ENCODE peak calls at places on chromosomes 11 and 22, in five cellular contexts. D is GM12878, E is K562, I is HCT116, Z is HepG2. R is an unnamed sample.

GRCh38 chr11:33704240-33705002 is 3.8 kb upstream of the C11orf91 start:
- DNase-seq in D (no peak), E (peak), I (no peak), Z (no peak), R (peak)

GRCh38 chr11:73866586-73866996 is 10.1 kb downstream of the COA4 start:
- DNase-seq in D (no peak), E (no peak), I (peak), Z (peak), R (no peak)

GRCh38 chr22:42396621-42397331 is 35.4 kb downstream of the NFAM1 start:
- DNase-seq in D (no peak), E (no peak), I (peak), Z (no peak), R (no peak)

GRCh38 chr22:39508393-39508792 is 6.3 kb downstream of the MIEF1 start:
- DNase-seq in D (no peak), E (no peak), I (no peak), Z (no peak), R (no peak)

GRCh38 chr11:21933095-21933494 is 259.8 kb upstream of the ANO5 start:
- DNase-seq in D (no peak), E (no peak), I (no peak), Z (no peak), R (no peak)

GRCh38 chr11:72013765-72014711 is 15.3 kb downstream of the IL18BP start:
- DNase-seq in D (no peak), E (no peak), I (no peak), Z (no peak), R (no peak)

GRCh38 chr11:107385361-107385982 is 72.2 kb downstream of the CWF19L2 start:
- DNase-seq in D (no peak), E (no peak), I (peak), Z (peak), R (peak)

GRCh38 chr11:120610101-120610500 is 98.6 kb downstream of the GRIK4 start:
- DNase-seq in D (no peak), E (no peak), I (no peak), Z (no peak), R (no peak)

GRCh38 chr11:61949169-61950034 is 749 bp upstream of the BEST1 start:
- DNase-seq in D (no peak), E (peak), I (peak), Z (peak), R (peak)

GRCh38 chr11:61964941-61965282 is 2.5 kb downstream of the FTH1 start:
- DNase-seq in D (no peak), E (no peak), I (no peak), Z (no peak), R (no peak)

GRCh38 chr22:46660604-46661201 is 40.5 kb downstream of the GRAMD4 start:
- DNase-seq in D (no peak), E (no peak), I (no peak), Z (peak), R (no peak)

GRCh38 chr22:48895831-48896765 is 931.6 kb downstream of the BRD1 start:
- DNase-seq in D (no peak), E (no peak), I (no peak), Z (no peak), R (no peak)

GRCh38 chr11:37450613-37451012 is 852.6 kb upstream of the RAG2 start:
- DNase-seq in D (no peak), E (no peak), I (no peak), Z (no peak), R (no peak)

GRCh38 chr11:126459691-126460404 is 104.4 kb downstream of the ST3GAL4 start:
- DNase-seq in D (no peak), E (no peak), I (no peak), Z (no peak), R (no peak)

GRCh38 chr22:23898006-23898974 is 4.1 kb downstream of the MIF start:
- DNase-seq in D (no peak), E (no peak), I (no peak), Z (no peak), R (no peak)
- TF ChIP-seq JUND in D (no peak), E (no peak), I (no peak), Z (no peak), R (no peak)

GRCh38 chr11:3122775-3123201 is 42.3 kb downstream of the OSBPL5 start:
- DNase-seq in D (no peak), E (no peak), I (no peak), Z (no peak), R (no peak)
- TF ChIP-seq JUND in D (no peak), E (no peak), I (no peak), Z (no peak), R (no peak)

GRCh38 chr11:110735431-110736157 is 23.4 kb upstream of the ARHGAP20 start:
- DNase-seq in D (no peak), E (no peak), I (no peak), Z (no peak), R (no peak)

GRCh38 chr11:110734790-110735189 is 22.6 kb upstream of the ARHGAP20 start:
- DNase-seq in D (no peak), E (no peak), I (no peak), Z (no peak), R (no peak)

GRCh38 chr11:110738641-110739040 is 26.4 kb upstream of the ARHGAP20 start:
- DNase-seq in D (no peak), E (no peak), I (no peak), Z (no peak), R (peak)

GRCh38 chr11:110736158-110736553 is 23.9 kb upstream of the ARHGAP20 start:
- DNase-seq in D (no peak), E (no peak), I (no peak), Z (no peak), R (no peak)

GRCh38 chr11:110737591-110737990 is 25.4 kb upstream of the ARHGAP20 start:
- DNase-seq in D (no peak), E (no peak), I (no peak), Z (no peak), R (no peak)
- TF ChIP-seq JUND in D (no peak), E (no peak), I (no peak), Z (no peak), R (no peak)

DNA sequence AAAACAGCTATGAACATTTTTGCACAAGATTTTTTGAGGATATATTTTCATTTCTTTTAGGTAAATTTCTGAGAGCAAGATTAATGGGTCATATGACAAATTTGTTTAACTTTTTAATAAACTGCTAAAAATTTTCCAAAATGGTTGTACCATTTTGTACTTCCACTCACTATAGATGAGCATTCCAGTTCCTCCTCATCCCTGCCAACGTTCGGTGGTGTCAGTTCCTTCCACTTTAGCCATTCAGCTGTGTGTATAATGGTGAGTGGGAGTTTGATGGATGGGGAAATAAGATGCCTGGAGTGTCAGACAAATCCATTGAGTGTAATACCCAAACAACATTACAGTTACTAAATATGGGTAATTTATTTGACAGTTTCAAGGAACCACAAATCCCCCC is 49.7 kb downstream of the MIAT start:
- DNase-seq in D (no peak), E (no peak), I (no peak), Z (no peak), R (no peak)
- TF ChIP-seq JUND in D (no peak), E (no peak), I (no peak), Z (no peak), R (no peak)

GRCh38 chr11:9568161-9568853 is 5.2 kb upstream of the WEE1 start:
- DNase-seq in D (no peak), E (no peak), I (no peak), Z (no peak), R (no peak)
- TF ChIP-seq JUND in D (no peak), E (no peak), I (no peak), Z (no peak), R (no peak)

GRCh38 chr11:24386551-24387404 is 110.1 kb upstream of the LUZP2 start:
- DNase-seq in D (no peak), E (no peak), I (no peak), Z (peak), R (peak)
- TF ChIP-seq JUND in D (no peak), E (no peak), I (no peak), Z (no peak), R (no peak)

GRCh38 chr11:8674859-8675258 is 7.6 kb downstream of the TRIM66 start:
- DNase-seq in D (no peak), E (no peak), I (no peak), Z (no peak), R (no peak)

GRCh38 chr11:8671651-8672062 is 10.8 kb downstream of the TRIM66 start:
- DNase-seq in D (no peak), E (no peak), I (no peak), Z (no peak), R (no peak)

GRCh38 chr11:8672346-8672745 is 10.1 kb downstream of the TRIM66 start:
- DNase-seq in D (no peak), E (no peak), I (no peak), Z (no peak), R (no peak)

GRCh38 chr11:8679006-8679405 is 3.5 kb downstream of the TRIM66 start:
- DNase-seq in D (no peak), E (no peak), I (no peak), Z (peak), R (no peak)

DNA sequence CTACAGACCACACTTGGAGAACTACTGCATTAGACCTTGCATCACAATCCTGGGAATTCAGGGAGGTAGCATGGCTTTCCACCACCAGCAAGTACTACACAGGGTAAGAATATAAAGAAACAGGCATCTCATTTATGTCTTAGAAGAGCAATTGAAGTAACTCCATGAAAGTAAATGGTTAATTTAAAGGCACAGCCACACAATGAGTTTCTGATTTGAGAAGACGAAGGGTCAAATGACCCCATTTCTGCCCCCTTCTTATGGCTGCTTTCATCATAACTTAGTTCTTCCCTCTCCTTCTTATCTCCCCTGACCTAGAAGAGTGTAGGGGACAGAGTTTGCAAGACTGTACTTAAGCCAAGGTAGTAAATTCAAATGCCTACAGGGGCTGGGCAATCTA is 6.0 kb downstream of the TRIM66 start:
- DNase-seq in D (no peak), E (no peak), I (no peak), Z (no peak), R (no peak)
- TF ChIP-seq JUND in D (no peak), E (no peak), I (no peak), Z (no peak), R (no peak)

GRCh38 chr11:3121416-3121815 is 43.7 kb downstream of the OSBPL5 start:
- DNase-seq in D (no peak), E (no peak), I (no peak), Z (no peak), R (no peak)

GRCh38 chr11:3123316-3123715 is 41.8 kb downstream of the OSBPL5 start:
- DNase-seq in D (no peak), E (no peak), I (no peak), Z (no peak), R (no peak)

GRCh38 chr11:3120071-3120792 is 44.9 kb downstream of the OSBPL5 start:
- DNase-seq in D (no peak), E (no peak), I (no peak), Z (no peak), R (no peak)

GRCh38 chr11:3123761-3124733 is 41.1 kb downstream of the OSBPL5 start:
- DNase-seq in D (no peak), E (no peak), I (peak), Z (no peak), R (peak)

DNA sequence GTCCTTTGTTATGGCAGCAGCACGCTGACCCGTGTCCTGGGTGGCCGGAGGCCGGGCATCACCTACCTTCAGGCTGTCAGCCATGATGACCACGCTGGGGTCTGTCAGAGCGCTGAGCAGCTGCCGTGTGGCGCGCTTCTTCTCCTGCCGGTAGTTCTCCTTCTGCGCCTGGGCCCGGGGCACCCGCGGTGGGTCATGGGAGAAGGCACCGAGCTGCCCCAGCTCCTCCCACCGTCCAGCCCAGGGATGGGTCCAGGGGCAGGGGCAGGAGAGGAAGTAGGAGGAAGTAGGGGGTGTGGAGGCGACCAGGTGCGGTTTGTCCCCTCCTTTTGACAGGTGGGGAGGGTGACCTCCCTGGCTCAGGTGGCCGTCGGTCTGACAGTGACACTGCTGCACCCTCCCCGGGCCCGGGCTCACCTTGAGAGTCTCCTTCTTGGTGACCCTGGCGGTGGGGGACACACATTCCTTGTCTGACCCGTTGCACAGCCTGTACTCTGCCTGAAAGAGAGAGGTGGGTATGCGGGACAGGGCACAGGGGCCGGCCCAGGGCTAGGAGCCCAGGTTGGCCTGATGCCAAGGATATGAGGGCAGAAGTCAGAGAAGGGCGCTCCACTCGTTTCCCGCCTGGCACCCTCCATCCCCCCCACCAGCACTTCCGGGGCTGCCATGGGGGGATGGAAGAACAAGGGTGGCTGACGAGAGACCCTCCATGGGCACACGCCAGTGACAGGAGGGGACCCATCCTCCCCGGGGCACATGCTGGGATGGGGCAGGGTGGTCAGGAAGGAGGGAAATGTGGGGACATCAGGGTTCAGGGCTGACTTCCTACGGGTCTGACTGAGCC is 43.0 kb downstream of the OSBPL5 start:
- DNase-seq in D (no peak), E (no peak), I (no peak), Z (no peak), R (no peak)
- TF ChIP-seq JUND in D (no peak), E (no peak), I (no peak), Z (no peak), R (no peak)